ENCODE peak calls at places on chromosomes 4 and X, in eight cellular contexts. Q, U, B, M, G, E, T and C are unnamed samples.

GRCh38 chrX:2875136-2875481 is 46.4 kb downstream of the GYG2 start:
- DNase-seq in Q (no peak), U (no peak), B (no peak), M (no peak), G (no peak), E (no peak), T (no peak), C (no peak)

GRCh38 chr4:122635205-122635604 is 14.3 kb upstream of the IL21 start:
- DNase-seq in Q (no peak), U (no peak), B (no peak), M (no peak), G (no peak), E (no peak), T (no peak), C (no peak)

GRCh38 chr4:74516321-74516720 is 71.4 kb downstream of the AREG start:
- DNase-seq in Q (no peak), U (no peak), B (peak; percentile 29), M (no peak), G (no peak), E (no peak), T (no peak), C (no peak)

GRCh38 chrX:129785160-129785947 is 5.6 kb downstream of the SASH3 start:
- DNase-seq in Q (no peak), U (no peak), B (no peak), M (no peak), G (no peak), E (no peak), T (no peak), C (no peak)

GRCh38 chrX:29082558-29082957 is 495.3 kb downstream of the IL1RAPL1 start:
- DNase-seq in Q (no peak), U (no peak), B (no peak), M (no peak), G (no peak), E (no peak), T (no peak), C (no peak)

GRCh38 chr4:108512615-108513505 is 107.5 kb upstream of the RPL34 start:
- DNase-seq in Q (peak; percentile 39), U (no peak), B (peak; percentile 38), M (no peak), G (no peak), E (no peak), T (no peak), C (no peak)

GRCh38 chrX:16042980-16043379 is 80.4 kb upstream of the GRPR start:
- DNase-seq in Q (no peak), U (no peak), B (no peak), M (no peak), G (no peak), E (no peak), T (no peak), C (no peak)

GRCh38 chrX:25015486-25016360 is at the start of gene ARX:
- DNase-seq in Q (peak; percentile 35), U (peak; percentile 38), B (peak; percentile 40), M (peak; percentile 64), G (peak; percentile 88), E (no peak), T (no peak), C (peak; percentile 89)

GRCh38 chr4:150240011-150240410 is 161.8 kb downstream of the DCLK2 start:
- DNase-seq in Q (no peak), U (no peak), B (peak; percentile 52), M (no peak), G (no peak), E (no peak), T (no peak), C (no peak)

GRCh38 chr4:24476209-24476781 is 108.1 kb downstream of the DHX15 start:
- DNase-seq in Q (peak; percentile 15), U (no peak), B (peak; percentile 43), M (no peak), G (no peak), E (no peak), T (no peak), C (no peak)

GRCh38 chr4:109433281-109434006 is at the start of gene SEC24B:
- DNase-seq in Q (peak; percentile 68), U (peak; percentile 75), B (peak; percentile 78), M (peak; percentile 95), G (peak; percentile 94), E (peak; percentile 88), T (no peak), C (peak; percentile 88)

GRCh38 chrX:20061869-20062254 is 54.8 kb downstream of the MAP7D2 start:
- DNase-seq in Q (peak; percentile 37), U (no peak), B (peak; percentile 60), M (no peak), G (no peak), E (no peak), T (no peak), C (no peak)

GRCh38 chrX:155028749-155029360 is 2.2 kb downstream of the FUNDC2 start:
- DNase-seq in Q (no peak), U (no peak), B (peak; percentile 44), M (no peak), G (no peak), E (no peak), T (no peak), C (no peak)

GRCh38 chrX:155026727-155027508 is at the start of gene FUNDC2:
- DNase-seq in Q (peak; percentile 89), U (peak; percentile 98), B (peak; percentile 95), M (peak; percentile 96), G (peak; percentile 98), E (peak; percentile 90), T (peak; percentile 57), C (peak; percentile 89)

GRCh38 chrX:155026420-155026726 is 271 bp upstream of the FUNDC2 start:
- DNase-seq in Q (no peak), U (no peak), B (no peak), M (no peak), G (no peak), E (no peak), T (no peak), C (no peak)

GRCh38 chrX:155027509-155028066 is 944 bp downstream of the FUNDC2 start:
- DNase-seq in Q (peak; percentile 39), U (peak; percentile 7), B (peak; percentile 76), M (no peak), G (no peak), E (peak; percentile 0), T (no peak), C (no peak)

GRCh38 chrX:155028192-155028591 is 1.5 kb downstream of the FUNDC2 start:
- DNase-seq in Q (no peak), U (no peak), B (no peak), M (no peak), G (no peak), E (no peak), T (no peak), C (no peak)
- H3K4me3 ChIP-seq in Q (peak overlapping the region; percentile 66), U (peak overlapping the region; percentile 94), B (peak overlapping the region; percentile 76), M (no peak overlapping the region), G (peak overlapping the region; percentile 76), E (peak overlapping the region; percentile 81), T (no peak overlapping the region), C (peak overlapping the region; percentile 75)

GRCh38 chr4:169773889-169774288 is 16.1 kb upstream of the HPF1 start:
- DNase-seq in Q (no peak), U (no peak), B (no peak), M (no peak), G (no peak), E (no peak), T (no peak), C (no peak)

GRCh38 chr4:169770411-169770810 is 12.7 kb upstream of the HPF1 start:
- DNase-seq in Q (no peak), U (no peak), B (peak; percentile 4), M (no peak), G (no peak), E (no peak), T (no peak), C (no peak)

DNA sequence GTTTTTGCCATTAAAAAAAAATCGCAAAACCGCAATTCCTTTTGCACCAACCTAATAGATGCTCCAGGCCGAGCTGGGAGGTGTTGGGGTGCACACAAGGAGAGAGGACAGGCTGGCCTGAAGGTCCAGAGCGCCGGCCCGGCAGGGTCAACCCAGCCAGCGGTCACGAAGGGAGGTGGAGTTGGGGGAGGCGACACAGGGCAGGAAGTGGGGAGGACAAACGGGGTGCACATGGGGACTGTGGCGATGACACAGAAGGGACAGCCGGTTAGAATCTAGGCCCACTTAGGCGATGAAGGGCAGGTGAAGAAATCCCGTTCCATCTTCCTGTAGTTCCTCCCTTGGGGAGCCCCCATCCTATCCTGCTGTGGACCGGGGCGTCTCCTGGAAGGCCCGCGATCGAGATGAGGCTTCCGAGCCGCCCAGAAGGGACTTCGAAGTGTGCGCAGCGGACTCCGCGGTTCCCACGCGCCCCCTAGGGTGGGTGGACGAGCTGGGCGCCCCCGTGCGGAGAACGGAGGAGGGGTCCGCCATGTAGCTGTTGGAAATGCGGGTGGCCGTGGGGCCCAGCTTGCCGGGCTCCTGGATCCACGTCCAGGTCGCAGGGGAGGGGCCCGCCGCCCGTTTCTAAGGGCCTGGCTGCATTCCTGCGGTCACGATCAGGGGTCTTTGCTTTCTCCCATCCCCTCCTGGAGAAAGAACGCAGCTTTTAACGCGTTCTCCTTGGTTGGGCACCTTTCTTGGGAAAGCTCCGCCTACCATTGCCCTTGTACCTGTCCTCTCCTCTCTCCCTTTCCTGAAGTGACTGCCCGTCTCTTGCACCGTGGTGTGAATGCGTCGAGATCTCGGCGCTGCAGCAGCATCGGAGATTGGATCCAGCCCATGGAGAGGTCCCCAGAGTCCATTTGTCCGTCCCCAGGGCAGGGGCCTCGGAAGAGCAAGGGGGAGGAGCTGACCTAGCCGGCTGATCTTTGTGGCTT is 17.0 kb upstream of the HPF1 start:
- DNase-seq in Q (no peak), U (no peak), B (no peak), M (no peak), G (peak; percentile 49), E (peak; percentile 16), T (no peak), C (no peak)
- H3K4me3 ChIP-seq in Q (no peak overlapping the region), U (no peak overlapping the region), B (no peak overlapping the region), M (no peak overlapping the region), G (peak overlapping the region; percentile 38), E (no peak overlapping the region), T (peak overlapping the region; percentile 8), C (peak overlapping the region; percentile 3)

GRCh38 chrX:13420545-13421183 is 100.8 kb upstream of the ATXN3L start:
- DNase-seq in Q (no peak), U (no peak), B (no peak), M (no peak), G (no peak), E (no peak), T (no peak), C (no peak)
- H3K4me3 ChIP-seq in Q (no peak overlapping the region), U (no peak overlapping the region), B (no peak overlapping the region), M (no peak overlapping the region), G (no peak overlapping the region), E (no peak overlapping the region), T (no peak overlapping the region), C (no peak overlapping the region)

GRCh38 chr4:10728016-10728415 is 43.4 kb upstream of the CLNK start:
- DNase-seq in Q (no peak), U (no peak), B (no peak), M (no peak), G (no peak), E (no peak), T (no peak), C (no peak)

GRCh38 chr4:10727140-10727880 is 42.7 kb upstream of the CLNK start:
- DNase-seq in Q (no peak), U (no peak), B (no peak), M (no peak), G (no peak), E (no peak), T (no peak), C (no peak)

GRCh38 chr4:10721616-10722015 is 37.0 kb upstream of the CLNK start:
- DNase-seq in Q (no peak), U (no peak), B (no peak), M (no peak), G (no peak), E (no peak), T (no peak), C (no peak)

DNA sequence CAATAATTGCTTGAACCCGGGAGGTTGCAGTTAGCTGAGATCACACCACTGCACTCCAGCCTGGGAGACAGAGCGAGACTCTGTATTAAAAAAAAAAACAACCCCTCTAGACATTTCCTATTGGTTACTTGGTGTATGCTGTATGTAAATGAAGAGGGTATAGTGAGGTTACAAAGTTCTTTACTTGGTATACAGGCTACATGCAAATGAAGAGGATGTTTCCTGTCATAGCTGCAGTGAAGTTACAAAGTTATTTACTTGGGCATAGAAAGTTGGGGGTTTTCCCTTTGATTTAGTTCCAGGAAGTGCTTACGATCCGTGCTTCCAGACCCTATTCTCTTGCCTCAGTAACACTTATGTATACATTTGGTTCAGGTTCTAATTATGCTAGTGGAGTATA is 38.4 kb upstream of the CLNK start:
- DNase-seq in Q (no peak), U (no peak), B (no peak), M (no peak), G (no peak), E (no peak), T (no peak), C (no peak)
- H3K4me3 ChIP-seq in Q (no peak overlapping the region), U (no peak overlapping the region), B (no peak overlapping the region), M (no peak overlapping the region), G (no peak overlapping the region), E (no peak overlapping the region), T (no peak overlapping the region), C (no peak overlapping the region)